ENCODE peak calls at places on chromosomes 5 and 9, in seven cellular contexts. One of them, this sample, is unnamed.

GRCh38 chr5:42655982-42656660 is 100.5 kb upstream of the CCDC152 start:
- DNase-seq in fibroblast of villous mesenchyme: peak
- DNase-seq in colonic mucosa: no peak
- DNase-seq in H7: no peak
- DNase-seq in endothelial cell: no peak
- DNase-seq in RKO: no peak
- DNase-seq in smooth muscle cell of the brain vasculature: no peak
- DNase-seq in this sample: no peak

GRCh38 chr9:83422512-83422911 is 115.7 kb downstream of the FRMD3 start:
- DNase-seq in RKO: no peak
- DNase-seq in fibroblast of villous mesenchyme: peak
- DNase-seq in smooth muscle cell of the brain vasculature: no peak
- DNase-seq in endothelial cell: no peak
- DNase-seq in colonic mucosa: no peak
- DNase-seq in H7: no peak
- DNase-seq in this sample: no peak

GRCh38 chr5:155822177-155822576 is 504.8 kb upstream of the SGCD start:
- DNase-seq in smooth muscle cell of the brain vasculature: no peak
- DNase-seq in H7: peak
- DNase-seq in colonic mucosa: no peak
- DNase-seq in RKO: no peak
- DNase-seq in endothelial cell: no peak
- DNase-seq in fibroblast of villous mesenchyme: no peak
- DNase-seq in this sample: no peak

GRCh38 chr5:158812381-158812780 is 287.3 kb downstream of the EBF1 start:
- DNase-seq in RKO: no peak
- DNase-seq in colonic mucosa: peak
- DNase-seq in endothelial cell: peak
- DNase-seq in smooth muscle cell of the brain vasculature: no peak
- DNase-seq in H7: no peak
- DNase-seq in fibroblast of villous mesenchyme: no peak
- DNase-seq in this sample: no peak

GRCh38 chr9:133516961-133517350 is 7.8 kb downstream of the MYMK start:
- DNase-seq in endothelial cell: no peak
- DNase-seq in H7: no peak
- DNase-seq in fibroblast of villous mesenchyme: no peak
- DNase-seq in smooth muscle cell of the brain vasculature: no peak
- DNase-seq in colonic mucosa: no peak
- DNase-seq in RKO: no peak
- DNase-seq in this sample: no peak

GRCh38 chr5:344668-345067 is 23.2 kb downstream of the AHRR start:
- DNase-seq in fibroblast of villous mesenchyme: no peak
- DNase-seq in smooth muscle cell of the brain vasculature: no peak
- DNase-seq in RKO: no peak
- DNase-seq in H7: no peak
- DNase-seq in endothelial cell: no peak
- DNase-seq in colonic mucosa: no peak
- DNase-seq in this sample: no peak

GRCh38 chr9:123883634-123884033 is 46.3 kb downstream of the DENND1A start:
- DNase-seq in colonic mucosa: no peak
- DNase-seq in H7: no peak
- DNase-seq in smooth muscle cell of the brain vasculature: no peak
- DNase-seq in RKO: peak
- DNase-seq in endothelial cell: no peak
- DNase-seq in fibroblast of villous mesenchyme: no peak
- DNase-seq in this sample: peak

GRCh38 chr5:141524604-141525597 is 36.0 kb downstream of the PCDHGC5 start:
- DNase-seq in H7: peak
- DNase-seq in smooth muscle cell of the brain vasculature: peak
- DNase-seq in fibroblast of villous mesenchyme: peak
- DNase-seq in colonic mucosa: peak
- DNase-seq in RKO: peak
- DNase-seq in endothelial cell: peak
- DNase-seq in this sample: peak

GRCh38 chr9:95018099-95018927 is 291.8 kb downstream of the AOPEP start:
- DNase-seq in endothelial cell: no peak
- DNase-seq in smooth muscle cell of the brain vasculature: no peak
- DNase-seq in colonic mucosa: no peak
- DNase-seq in RKO: peak
- DNase-seq in H7: no peak
- DNase-seq in fibroblast of villous mesenchyme: peak
- DNase-seq in this sample: peak

GRCh38 chr5:102603670-102604069 is 104.9 kb upstream of the SLCO6A1 start:
- DNase-seq in RKO: no peak
- DNase-seq in smooth muscle cell of the brain vasculature: no peak
- DNase-seq in colonic mucosa: no peak
- DNase-seq in H7: no peak
- DNase-seq in fibroblast of villous mesenchyme: no peak
- DNase-seq in endothelial cell: no peak
- DNase-seq in this sample: no peak

GRCh38 chr5:59798862-59799667 is 94.5 kb downstream of the PDE4D start:
- DNase-seq in smooth muscle cell of the brain vasculature: no peak
- DNase-seq in RKO: no peak
- DNase-seq in colonic mucosa: peak
- DNase-seq in fibroblast of villous mesenchyme: peak
- DNase-seq in endothelial cell: no peak
- DNase-seq in H7: no peak
- DNase-seq in this sample: peak

GRCh38 chr5:170337055-170337454 is 39.5 kb upstream of the LCP2 start:
- DNase-seq in RKO: no peak
- DNase-seq in H7: no peak
- DNase-seq in colonic mucosa: no peak
- DNase-seq in fibroblast of villous mesenchyme: no peak
- DNase-seq in endothelial cell: no peak
- DNase-seq in smooth muscle cell of the brain vasculature: no peak
- DNase-seq in this sample: no peak

GRCh38 chr9:133591985-133592384 is 17.2 kb downstream of the FAM163B start:
- DNase-seq in endothelial cell: no peak
- DNase-seq in smooth muscle cell of the brain vasculature: no peak
- DNase-seq in H7: no peak
- DNase-seq in colonic mucosa: no peak
- DNase-seq in RKO: no peak
- DNase-seq in fibroblast of villous mesenchyme: no peak
- DNase-seq in this sample: no peak

GRCh38 chr5:17831279-17831678 is 197.0 kb downstream of the TAF11L14 start:
- DNase-seq in H7: no peak
- DNase-seq in smooth muscle cell of the brain vasculature: no peak
- DNase-seq in RKO: no peak
- DNase-seq in fibroblast of villous mesenchyme: no peak
- DNase-seq in endothelial cell: no peak
- DNase-seq in colonic mucosa: no peak
- DNase-seq in this sample: no peak

GRCh38 chr5:76104027-76104426 is 20.8 kb downstream of the SV2C start:
- DNase-seq in colonic mucosa: peak
- DNase-seq in RKO: peak
- DNase-seq in H7: no peak
- DNase-seq in fibroblast of villous mesenchyme: peak
- DNase-seq in endothelial cell: peak
- DNase-seq in smooth muscle cell of the brain vasculature: no peak
- DNase-seq in this sample: peak

GRCh38 chr5:16784843-16785791 is 151.0 kb downstream of the MYO10 start:
- DNase-seq in fibroblast of villous mesenchyme: peak
- DNase-seq in H7: no peak
- DNase-seq in colonic mucosa: no peak
- DNase-seq in RKO: no peak
- DNase-seq in smooth muscle cell of the brain vasculature: no peak
- DNase-seq in endothelial cell: no peak
- DNase-seq in this sample: no peak

GRCh38 chr5:101346906-101347305 is 443.8 kb upstream of the ST8SIA4 start:
- DNase-seq in colonic mucosa: no peak
- DNase-seq in RKO: no peak
- DNase-seq in fibroblast of villous mesenchyme: no peak
- DNase-seq in smooth muscle cell of the brain vasculature: no peak
- DNase-seq in H7: no peak
- DNase-seq in endothelial cell: no peak
- DNase-seq in this sample: no peak

GRCh38 chr9:109072810-109073435 is 46.8 kb downstream of the TMEM245 start:
- DNase-seq in endothelial cell: no peak
- DNase-seq in smooth muscle cell of the brain vasculature: no peak
- DNase-seq in fibroblast of villous mesenchyme: peak
- DNase-seq in RKO: no peak
- DNase-seq in H7: no peak
- DNase-seq in colonic mucosa: no peak
- DNase-seq in this sample: no peak

GRCh38 chr5:139862803-139863202 is 67.2 kb downstream of the PSD2 start:
- DNase-seq in fibroblast of villous mesenchyme: no peak
- DNase-seq in colonic mucosa: no peak
- DNase-seq in endothelial cell: no peak
- DNase-seq in smooth muscle cell of the brain vasculature: no peak
- DNase-seq in RKO: no peak
- DNase-seq in H7: peak
- DNase-seq in this sample: no peak

GRCh38 chr9:36993933-36994764 is 39.9 kb downstream of the PAX5 start:
- DNase-seq in colonic mucosa: no peak
- DNase-seq in smooth muscle cell of the brain vasculature: no peak
- DNase-seq in RKO: no peak
- DNase-seq in fibroblast of villous mesenchyme: no peak
- DNase-seq in H7: no peak
- DNase-seq in endothelial cell: no peak
- DNase-seq in this sample: no peak

GRCh38 chr9:101727621-101728524 is 10.6 kb downstream of the GRIN3A start:
- DNase-seq in colonic mucosa: no peak
- DNase-seq in RKO: peak
- DNase-seq in fibroblast of villous mesenchyme: peak
- DNase-seq in endothelial cell: peak
- DNase-seq in smooth muscle cell of the brain vasculature: no peak
- DNase-seq in H7: peak
- DNase-seq in this sample: peak

GRCh38 chr9:121819511-121820231 is 168.2 kb downstream of the DAB2IP start:
- DNase-seq in endothelial cell: no peak
- DNase-seq in colonic mucosa: no peak
- DNase-seq in RKO: peak
- DNase-seq in H7: peak
- DNase-seq in fibroblast of villous mesenchyme: peak
- DNase-seq in smooth muscle cell of the brain vasculature: no peak
- DNase-seq in this sample: peak

GRCh38 chr5:149063901-149064478 is 1.1 kb upstream of the SH3TC2 start:
- DNase-seq in fibroblast of villous mesenchyme: no peak
- DNase-seq in smooth muscle cell of the brain vasculature: no peak
- DNase-seq in endothelial cell: no peak
- DNase-seq in H7: no peak
- DNase-seq in colonic mucosa: no peak
- DNase-seq in RKO: no peak
- DNase-seq in this sample: no peak

GRCh38 chr9:78954286-78954685 is 617.5 kb upstream of the TLE4 start:
- DNase-seq in colonic mucosa: no peak
- DNase-seq in RKO: no peak
- DNase-seq in H7: no peak
- DNase-seq in smooth muscle cell of the brain vasculature: no peak
- DNase-seq in fibroblast of villous mesenchyme: peak
- DNase-seq in endothelial cell: no peak
- DNase-seq in this sample: no peak